ENCODE peak calls at places on chromosomes 16 and 17, in six cellular contexts. Y, H, J, R, P and A are unnamed samples.

GRCh38 chr16:20726661-20727060 is 15.0 kb downstream of the THUMPD1 start:
- DNase-seq in Y (no peak), H (no peak), J (no peak), R (no peak), P (no peak), A (no peak)

GRCh38 chr17:16415031-16415924 is at the start of gene TRPV2:
- DNase-seq in Y (peak; percentile 53), H (no peak), J (no peak), R (peak; percentile 65), P (no peak), A (peak; percentile 85)

GRCh38 chr17:5816491-5816890 is 232.2 kb upstream of the NLRP1 start:
- DNase-seq in Y (no peak), H (no peak), J (no peak), R (no peak), P (no peak), A (no peak)

GRCh38 chr16:22081050-22081449 is 11.3 kb upstream of the VWA3A start:
- DNase-seq in Y (no peak), H (no peak), J (no peak), R (no peak), P (no peak), A (no peak)

GRCh38 chr16:14302031-14302398 is 230.9 kb downstream of the MRTFB start:
- DNase-seq in Y (peak; percentile 81), H (no peak), J (no peak), R (peak; percentile 59), P (peak; percentile 45), A (peak; percentile 91)

GRCh38 chr16:58426095-58426494 is 33.8 kb downstream of the GINS3 start:
- DNase-seq in Y (no peak), H (peak; percentile 17), J (no peak), R (peak; percentile 16), P (no peak), A (peak; percentile 49)

GRCh38 chr16:15057755-15058417 is 2.0 kb upstream of the NTAN1 start:
- DNase-seq in Y (no peak), H (no peak), J (no peak), R (peak; percentile 64), P (no peak), A (no peak)

GRCh38 chr17:73972901-73973300 is 230.6 kb upstream of the RPL38 start:
- DNase-seq in Y (no peak), H (no peak), J (no peak), R (no peak), P (no peak), A (no peak)

GRCh38 chr17:9676742-9677387 is 31.5 kb downstream of the USP43 start:
- DNase-seq in Y (peak; percentile 84), H (no peak), J (no peak), R (no peak), P (no peak), A (no peak)

GRCh38 chr17:51191895-51192294 is 25.7 kb downstream of the NME2 start:
- DNase-seq in Y (no peak), H (no peak), J (no peak), R (no peak), P (no peak), A (no peak)

GRCh38 chr17:36937961-36938565 is 788 bp downstream of the LHX1 start:
- DNase-seq in Y (no peak), H (no peak), J (no peak), R (no peak), P (no peak), A (peak; percentile 84)

GRCh38 chr17:29571883-29572681 is 3.6 kb downstream of the TP53I13 start:
- DNase-seq in Y (no peak), H (no peak), J (no peak), R (peak; percentile 12), P (no peak), A (peak; percentile 20)

GRCh38 chr17:42221886-42222745 is 27.8 kb upstream of the GHDC start:
- DNase-seq in Y (peak; percentile 74), H (no peak), J (no peak), R (peak; percentile 44), P (no peak), A (no peak)

GRCh38 chr17:49703557-49704277 is 4.0 kb downstream of the SLC35B1 start:
- DNase-seq in Y (peak; percentile 78), H (no peak), J (no peak), R (peak; percentile 16), P (no peak), A (no peak)

GRCh38 chr17:38589462-38590114 is 16.2 kb downstream of the SRCIN1 start:
- DNase-seq in Y (no peak), H (no peak), J (no peak), R (no peak), P (no peak), A (no peak)

GRCh38 chr16:28930652-28931051 is 1.1 kb upstream of the CD19 start:
- DNase-seq in Y (no peak), H (no peak), J (no peak), R (no peak), P (no peak), A (no peak)

GRCh38 chr16:12096162-12096781 is 119.7 kb downstream of the SNX29 start:
- DNase-seq in Y (no peak), H (no peak), J (no peak), R (no peak), P (no peak), A (no peak)

GRCh38 chr17:77437017-77437416 is 296.2 kb downstream of the SEC14L1 start:
- DNase-seq in Y (no peak), H (no peak), J (no peak), R (peak; percentile 42), P (peak; percentile 67), A (no peak)
- TF ChIP-seq EP300 in Y (no peak), H (peak; percentile 65), J (no peak), R (no peak), P (no peak), A (no peak)

GRCh38 chr17:2264023-2264860 is 39.3 kb downstream of the SMG6 start:
- DNase-seq in Y (no peak), H (no peak), J (no peak), R (no peak), P (no peak), A (no peak)

GRCh38 chr17:2259769-2260536 is 43.6 kb downstream of the SMG6 start:
- DNase-seq in Y (no peak), H (no peak), J (no peak), R (peak; percentile 64), P (no peak), A (no peak)

GRCh38 chr17:2266045-2266864 is 37.3 kb downstream of the SMG6 start:
- DNase-seq in Y (no peak), H (no peak), J (no peak), R (peak; percentile 66), P (no peak), A (no peak)

GRCh38 chr17:2263183-2263954 is 40.2 kb downstream of the SMG6 start:
- DNase-seq in Y (no peak), H (no peak), J (no peak), R (no peak), P (no peak), A (no peak)

DNA sequence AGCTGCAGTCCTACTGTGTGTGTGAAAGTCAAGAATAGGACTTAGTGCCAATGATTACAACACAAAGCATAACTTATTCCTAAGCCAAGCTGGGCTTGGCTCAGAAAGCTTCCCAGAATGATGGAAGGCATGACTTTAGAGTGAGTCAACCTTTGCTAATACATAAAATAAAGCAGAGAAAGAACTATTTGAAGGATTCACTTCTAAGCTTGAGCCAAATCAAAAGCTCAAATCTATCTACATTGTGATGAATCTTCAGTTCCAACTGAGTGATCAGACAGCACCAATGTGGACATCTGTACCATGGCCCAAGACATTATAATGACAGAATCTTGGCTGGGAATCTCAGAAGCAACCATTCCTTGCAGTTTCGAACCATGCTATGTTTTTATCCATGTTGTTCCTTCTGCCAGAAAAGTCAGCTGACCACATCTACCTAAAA is 41.4 kb downstream of the SMG6 start:
- DNase-seq in Y (peak; percentile 35), H (no peak), J (no peak), R (no peak), P (no peak), A (no peak)
- TF ChIP-seq EP300 in Y (no peak), H (peak; percentile 34), J (no peak), R (no peak), P (no peak), A (no peak)

GRCh38 chr16:5852151-5852550 is 754.6 kb upstream of the EEF2KMT start:
- DNase-seq in Y (no peak), H (no peak), J (no peak), R (no peak), P (no peak), A (no peak)

GRCh38 chr16:5851583-5851982 is 754.0 kb upstream of the EEF2KMT start:
- DNase-seq in Y (no peak), H (no peak), J (no peak), R (no peak), P (no peak), A (no peak)

GRCh38 chr16:5850632-5851175 is 753.1 kb upstream of the EEF2KMT start:
- DNase-seq in Y (no peak), H (no peak), J (no peak), R (no peak), P (no peak), A (no peak)

DNA sequence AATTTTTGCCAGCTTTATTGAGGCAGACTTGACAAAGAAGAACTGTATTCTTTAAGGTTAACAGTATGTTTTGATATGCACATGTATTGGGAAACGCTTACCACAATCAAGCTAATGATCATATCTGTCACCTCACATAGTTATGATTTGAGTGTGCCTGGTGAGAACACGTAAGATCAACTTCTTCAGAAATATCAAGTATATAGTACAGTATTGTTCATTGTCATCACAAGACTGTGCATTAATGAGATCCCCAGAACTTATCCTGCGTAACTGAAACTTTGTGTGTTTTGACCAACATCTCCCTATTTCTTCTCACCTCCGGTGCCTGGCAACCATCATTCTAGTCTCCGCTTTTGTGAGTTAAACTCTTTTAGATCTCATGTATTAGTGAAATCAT is 756.4 kb upstream of the EEF2KMT start:
- DNase-seq in Y (no peak), H (no peak), J (no peak), R (no peak), P (no peak), A (no peak)
- TF ChIP-seq EP300 in Y (no peak), H (no peak), J (no peak), R (no peak), P (no peak), A (no peak)

GRCh38 chr17:65917560-65917959 is 274.4 kb downstream of the CEP112 start:
- DNase-seq in Y (no peak), H (no peak), J (no peak), R (no peak), P (peak; percentile 20), A (no peak)

GRCh38 chr17:65916425-65916824 is 275.5 kb downstream of the CEP112 start:
- DNase-seq in Y (no peak), H (no peak), J (no peak), R (no peak), P (no peak), A (no peak)

GRCh38 chr17:65910836-65911235 is 281.1 kb downstream of the CEP112 start:
- DNase-seq in Y (no peak), H (no peak), J (no peak), R (no peak), P (no peak), A (no peak)

GRCh38 chr17:65918450-65918849 is 273.5 kb downstream of the CEP112 start:
- DNase-seq in Y (no peak), H (no peak), J (no peak), R (no peak), P (no peak), A (no peak)

GRCh38 chr17:65914784-65915342 is 277.1 kb downstream of the CEP112 start:
- DNase-seq in Y (no peak), H (no peak), J (no peak), R (no peak), P (no peak), A (no peak)
- TF ChIP-seq EP300 in Y (no peak), H (peak; percentile 37), J (no peak), R (no peak), P (no peak), A (no peak)